ENCODE peak calls at places on chromosomes 12 and 14, in seven cellular contexts. One of them, this sample, is unnamed.
A peak's percentile ranks its signal among the peaks of the same experiment; 100 is the strongest.

GRCh38 chr12:130299574-130299973 is 38.1 kb upstream of the PIWIL1 start:
- DNase-seq in breast epithelium: no peak
- DNase-seq in naive thymus-derived CD4-positive, alpha-beta T cell: no peak
- DNase-seq in uterus: no peak
- DNase-seq in GM23248: no peak
- DNase-seq in body of pancreas: no peak
- DNase-seq in HepG2: no peak
- DNase-seq in this sample: no peak

GRCh38 chr12:92928431-92928961 is 599 bp downstream of the EEA1 start:
- DNase-seq in GM23248: peak; percentile 75
- DNase-seq in breast epithelium: peak; percentile 19
- DNase-seq in HepG2: no peak
- DNase-seq in naive thymus-derived CD4-positive, alpha-beta T cell: peak; percentile 35
- DNase-seq in body of pancreas: no peak
- DNase-seq in uterus: peak; percentile 44
- DNase-seq in this sample: no peak

GRCh38 chr12:67925077-67925476 is 64.2 kb upstream of the IFNG-AS1 start:
- DNase-seq in naive thymus-derived CD4-positive, alpha-beta T cell: no peak
- DNase-seq in body of pancreas: no peak
- DNase-seq in breast epithelium: no peak
- DNase-seq in GM23248: no peak
- DNase-seq in HepG2: no peak
- DNase-seq in uterus: no peak
- DNase-seq in this sample: no peak

GRCh38 chr12:91577586-91578539 is 395.2 kb upstream of the DCN start:
- DNase-seq in breast epithelium: no peak
- DNase-seq in uterus: no peak
- DNase-seq in HepG2: no peak
- DNase-seq in naive thymus-derived CD4-positive, alpha-beta T cell: peak; percentile 30
- DNase-seq in GM23248: peak; percentile 61
- DNase-seq in body of pancreas: no peak
- DNase-seq in this sample: no peak

GRCh38 chr14:81323621-81324400 is 76.3 kb downstream of the STON2 start:
- DNase-seq in body of pancreas: no peak
- DNase-seq in GM23248: no peak
- DNase-seq in naive thymus-derived CD4-positive, alpha-beta T cell: no peak
- DNase-seq in HepG2: no peak
- DNase-seq in uterus: no peak
- DNase-seq in breast epithelium: peak; percentile 71
- DNase-seq in this sample: no peak

GRCh38 chr12:34598352-34598827 is 576.1 kb downstream of the ALG10 start:
- DNase-seq in breast epithelium: no peak
- DNase-seq in HepG2: no peak
- DNase-seq in uterus: peak; percentile 3
- DNase-seq in naive thymus-derived CD4-positive, alpha-beta T cell: no peak
- DNase-seq in GM23248: no peak
- DNase-seq in body of pancreas: no peak
- DNase-seq in this sample: no peak

GRCh38 chr14:63896278-63896720 is 43.5 kb downstream of the SYNE2 start:
- DNase-seq in naive thymus-derived CD4-positive, alpha-beta T cell: no peak
- DNase-seq in HepG2: peak; percentile 81
- DNase-seq in breast epithelium: peak; percentile 82
- DNase-seq in body of pancreas: peak; percentile 57
- DNase-seq in GM23248: peak; percentile 72
- DNase-seq in uterus: peak; percentile 32
- DNase-seq in this sample: peak; percentile 30

GRCh38 chr12:54993181-54993835 is 8.7 kb upstream of the TESPA1 start:
- DNase-seq in GM23248: peak; percentile 67
- DNase-seq in uterus: no peak
- DNase-seq in body of pancreas: peak; percentile 54
- DNase-seq in HepG2: peak; percentile 59
- DNase-seq in breast epithelium: no peak
- DNase-seq in naive thymus-derived CD4-positive, alpha-beta T cell: peak; percentile 71
- DNase-seq in this sample: peak; percentile 15

GRCh38 chr14:102140027-102140749 is 491 bp downstream of the WDR20 start:
- DNase-seq in GM23248: peak; percentile 69
- DNase-seq in breast epithelium: peak; percentile 24
- DNase-seq in uterus: peak; percentile 19
- DNase-seq in HepG2: peak; percentile 6
- DNase-seq in body of pancreas: peak; percentile 40
- DNase-seq in naive thymus-derived CD4-positive, alpha-beta T cell: peak; percentile 21
- DNase-seq in this sample: peak; percentile 18

GRCh38 chr12:127145929-127146789 is 1120.8 kb upstream of the TMEM132C start:
- DNase-seq in uterus: peak; percentile 85
- DNase-seq in body of pancreas: peak; percentile 57
- DNase-seq in naive thymus-derived CD4-positive, alpha-beta T cell: peak; percentile 10
- DNase-seq in HepG2: no peak
- DNase-seq in GM23248: peak; percentile 91
- DNase-seq in breast epithelium: no peak
- DNase-seq in this sample: peak; percentile 24

GRCh38 chr14:54818201-54819133 is 84.2 kb downstream of the GCH1 start:
- DNase-seq in uterus: peak; percentile 31
- DNase-seq in HepG2: peak; percentile 18
- DNase-seq in GM23248: peak; percentile 91
- DNase-seq in body of pancreas: no peak
- DNase-seq in breast epithelium: no peak
- DNase-seq in naive thymus-derived CD4-positive, alpha-beta T cell: no peak
- DNase-seq in this sample: no peak

GRCh38 chr12:105322070-105322469 is 8.4 kb upstream of the C12orf75 start:
- DNase-seq in naive thymus-derived CD4-positive, alpha-beta T cell: no peak
- DNase-seq in HepG2: no peak
- DNase-seq in breast epithelium: no peak
- DNase-seq in uterus: no peak
- DNase-seq in GM23248: peak; percentile 94
- DNase-seq in body of pancreas: no peak
- DNase-seq in this sample: peak; percentile 52

DNA sequence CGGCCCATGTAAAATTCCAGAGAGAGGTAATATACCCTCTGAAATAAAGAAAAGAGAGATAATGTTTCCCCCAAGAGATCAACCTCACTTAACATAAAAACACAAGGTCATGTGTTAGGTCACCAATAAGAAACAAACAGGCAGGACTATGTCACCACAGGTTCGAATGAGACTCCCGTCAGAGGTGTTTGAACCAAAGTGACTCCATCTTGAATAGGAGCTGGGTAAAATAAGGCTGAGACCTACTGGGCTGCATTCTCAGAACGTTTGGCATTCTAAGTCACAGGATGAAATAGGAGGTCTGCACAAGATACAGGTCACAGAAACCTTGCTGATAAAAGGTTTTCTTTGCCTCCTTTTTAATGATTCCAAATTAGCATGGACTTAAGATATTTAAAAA is 6.5 kb downstream of the PYGL start:
- DNase-seq in HepG2: no peak
- DNase-seq in GM23248: no peak
- DNase-seq in body of pancreas: no peak
- DNase-seq in uterus: no peak
- DNase-seq in naive thymus-derived CD4-positive, alpha-beta T cell: no peak
- DNase-seq in breast epithelium: no peak
- DNase-seq in this sample: no peak
- H3K27ac ChIP-seq in HepG2: peak overlapping the region; percentile 30
- H3K27ac ChIP-seq in GM23248: no peak overlapping the region
- H3K27ac ChIP-seq in body of pancreas: no peak overlapping the region
- H3K27ac ChIP-seq in uterus: no peak overlapping the region
- H3K27ac ChIP-seq in naive thymus-derived CD4-positive, alpha-beta T cell: no peak overlapping the region
- H3K27ac ChIP-seq in breast epithelium: no peak overlapping the region
- H3K27ac ChIP-seq in this sample: no peak overlapping the region

GRCh38 chr12:27779416-27779815 is 617 bp upstream of the KLHL42 start:
- DNase-seq in breast epithelium: no peak
- DNase-seq in naive thymus-derived CD4-positive, alpha-beta T cell: no peak
- DNase-seq in HepG2: peak; percentile 10
- DNase-seq in uterus: peak; percentile 29
- DNase-seq in GM23248: peak; percentile 39
- DNase-seq in body of pancreas: peak; percentile 29
- DNase-seq in this sample: no peak

GRCh38 chr12:27782481-27782880 is 2.4 kb upstream of the MANSC4 start:
- DNase-seq in HepG2: no peak
- DNase-seq in uterus: no peak
- DNase-seq in body of pancreas: no peak
- DNase-seq in breast epithelium: no peak
- DNase-seq in GM23248: peak; percentile 13
- DNase-seq in naive thymus-derived CD4-positive, alpha-beta T cell: no peak
- DNase-seq in this sample: no peak

GRCh38 chr12:27779837-27780611 is at the start of the genes KLHL42 and MANSC4:
- DNase-seq in uterus: peak; percentile 79
- DNase-seq in naive thymus-derived CD4-positive, alpha-beta T cell: peak; percentile 71
- DNase-seq in GM23248: peak; percentile 88
- DNase-seq in HepG2: peak; percentile 30
- DNase-seq in body of pancreas: peak; percentile 73
- DNase-seq in breast epithelium: peak; percentile 44
- DNase-seq in this sample: peak; percentile 41

GRCh38 chr12:27780612-27781408 is 774 bp upstream of the MANSC4 start:
- DNase-seq in GM23248: peak; percentile 64
- DNase-seq in uterus: peak; percentile 29
- DNase-seq in naive thymus-derived CD4-positive, alpha-beta T cell: peak; percentile 8
- DNase-seq in HepG2: peak; percentile 20
- DNase-seq in breast epithelium: peak; percentile 31
- DNase-seq in body of pancreas: peak; percentile 50
- DNase-seq in this sample: peak; percentile 36

DNA sequence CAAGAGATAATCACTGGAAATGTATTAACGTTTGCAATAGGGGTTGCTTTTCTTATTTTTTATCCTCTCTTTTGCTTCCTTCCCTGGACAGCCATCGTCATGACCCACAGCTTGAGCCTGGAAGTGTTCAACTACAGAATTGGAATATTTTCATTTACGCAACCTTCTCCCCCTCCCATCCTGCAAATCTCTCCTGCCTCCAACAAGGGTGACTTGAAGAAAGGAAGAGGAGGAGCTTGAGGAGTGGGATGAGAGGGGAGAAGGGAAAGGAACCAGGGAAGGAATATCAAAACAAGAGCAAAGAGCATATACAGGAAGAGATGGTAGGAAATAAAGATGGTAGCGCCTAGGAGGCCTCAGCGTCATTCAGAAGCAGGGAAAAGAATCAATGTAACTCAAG is 1.6 kb upstream of the MANSC4 start:
- DNase-seq in body of pancreas: no peak
- DNase-seq in uterus: no peak
- DNase-seq in breast epithelium: no peak
- DNase-seq in GM23248: no peak
- DNase-seq in naive thymus-derived CD4-positive, alpha-beta T cell: no peak
- DNase-seq in HepG2: no peak
- DNase-seq in this sample: no peak
- H3K4me3 ChIP-seq in body of pancreas: no peak overlapping the region
- H3K4me3 ChIP-seq in uterus: peak overlapping the region; percentile 60
- H3K4me3 ChIP-seq in breast epithelium: peak overlapping the region; percentile 82
- H3K4me3 ChIP-seq in GM23248: peak overlapping the region; percentile 81
- H3K4me3 ChIP-seq in naive thymus-derived CD4-positive, alpha-beta T cell: no peak overlapping the region
- H3K4me3 ChIP-seq in HepG2: no peak overlapping the region
- H3K4me3 ChIP-seq in this sample: no peak overlapping the region

GRCh38 chr14:95316826-95317225 is 2.9 kb downstream of the CLMN start:
- DNase-seq in uterus: no peak
- DNase-seq in HepG2: no peak
- DNase-seq in breast epithelium: no peak
- DNase-seq in body of pancreas: no peak
- DNase-seq in GM23248: no peak
- DNase-seq in naive thymus-derived CD4-positive, alpha-beta T cell: no peak
- DNase-seq in this sample: no peak

GRCh38 chr14:95315156-95315555 is 4.6 kb downstream of the CLMN start:
- DNase-seq in GM23248: no peak
- DNase-seq in HepG2: no peak
- DNase-seq in body of pancreas: no peak
- DNase-seq in naive thymus-derived CD4-positive, alpha-beta T cell: no peak
- DNase-seq in uterus: no peak
- DNase-seq in breast epithelium: no peak
- DNase-seq in this sample: no peak

GRCh38 chr14:95313707-95314106 is 6.0 kb downstream of the CLMN start:
- DNase-seq in GM23248: peak; percentile 72
- DNase-seq in body of pancreas: peak; percentile 49
- DNase-seq in uterus: peak; percentile 85
- DNase-seq in naive thymus-derived CD4-positive, alpha-beta T cell: no peak
- DNase-seq in HepG2: peak; percentile 61
- DNase-seq in breast epithelium: peak; percentile 78
- DNase-seq in this sample: peak; percentile 27

GRCh38 chr14:95314609-95315008 is 5.1 kb downstream of the CLMN start:
- DNase-seq in HepG2: no peak
- DNase-seq in naive thymus-derived CD4-positive, alpha-beta T cell: no peak
- DNase-seq in breast epithelium: peak; percentile 70
- DNase-seq in GM23248: peak; percentile 61
- DNase-seq in uterus: no peak
- DNase-seq in body of pancreas: no peak
- DNase-seq in this sample: no peak

DNA sequence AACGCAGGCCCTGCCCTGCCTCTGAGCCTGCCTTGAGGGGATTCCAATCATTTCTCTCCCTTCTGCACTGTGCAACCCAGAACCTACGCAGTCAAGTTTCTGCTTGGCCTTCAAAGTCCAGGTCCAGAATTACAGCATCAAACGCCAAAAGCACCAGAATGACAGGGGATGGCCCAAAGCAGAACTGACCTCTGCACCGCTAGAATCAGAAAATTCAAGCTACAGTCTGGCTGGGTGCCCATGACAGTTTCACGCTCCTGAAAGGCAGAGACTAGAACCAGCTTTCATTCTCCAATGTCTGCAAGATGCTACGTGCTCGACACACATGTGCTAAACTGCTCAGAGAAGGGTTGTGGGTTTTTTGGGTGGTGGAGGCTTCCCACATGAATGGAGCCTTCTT is 4.1 kb downstream of the CLMN start:
- DNase-seq in uterus: no peak
- DNase-seq in naive thymus-derived CD4-positive, alpha-beta T cell: no peak
- DNase-seq in breast epithelium: no peak
- DNase-seq in body of pancreas: no peak
- DNase-seq in GM23248: no peak
- DNase-seq in HepG2: no peak
- DNase-seq in this sample: no peak
- H3K27me3 ChIP-seq in uterus: no peaks in the 10 kb centered on the region
- H3K27me3 ChIP-seq in naive thymus-derived CD4-positive, alpha-beta T cell: no peaks in the 10 kb centered on the region
- H3K27me3 ChIP-seq in breast epithelium: no peaks in the 10 kb centered on the region
- H3K27me3 ChIP-seq in body of pancreas: no peaks in the 10 kb centered on the region
- H3K27me3 ChIP-seq in GM23248: peaks cover 5% of the 10 kb centered on the region
- H3K27me3 ChIP-seq in HepG2: no peaks in the 10 kb centered on the region
- H3K27me3 ChIP-seq in this sample: no peaks in the 10 kb centered on the region

GRCh38 chr12:64450711-64451486 is 1.0 kb upstream of the TBK1 start:
- DNase-seq in GM23248: peak; percentile 45
- DNase-seq in uterus: no peak
- DNase-seq in HepG2: peak; percentile 27
- DNase-seq in body of pancreas: no peak
- DNase-seq in breast epithelium: no peak
- DNase-seq in naive thymus-derived CD4-positive, alpha-beta T cell: no peak
- DNase-seq in this sample: no peak
- H3K27ac ChIP-seq in GM23248: peak overlapping the region; percentile 99
- H3K27ac ChIP-seq in uterus: peak overlapping the region; percentile 98
- H3K27ac ChIP-seq in HepG2: peak overlapping the region; percentile 85
- H3K27ac ChIP-seq in body of pancreas: peak overlapping the region; percentile 96
- H3K27ac ChIP-seq in breast epithelium: peak overlapping the region; percentile 99
- H3K27ac ChIP-seq in naive thymus-derived CD4-positive, alpha-beta T cell: no peak overlapping the region
- H3K27ac ChIP-seq in this sample: peak overlapping the region; percentile 89

This sample was measured in gastrocnemius medialis.